ENCODE peak calls at places on chromosomes 3 and 15, in eight cellular contexts. One of them, this sample, is unnamed.

GRCh38 chr3:142027295-142027694 is 122.0 kb downstream of the TFDP2 start:
- DNase-seq in SK-N-DZ: no peak
- DNase-seq in iPS-NIHi11: no peak
- DNase-seq in activated T-cell treated with anti-CD3 and anti-CD28 coated beads for 24 hours: no peak
- DNase-seq in activated gamma-delta T cell treated with Interleukin-2 at 50 U/mL for 16 hours: no peak
- DNase-seq in psoas muscle: no peak
- DNase-seq in cardiac fibroblast: no peak
- DNase-seq in EL: no peak
- DNase-seq in this sample: no peak

GRCh38 chr3:122305818-122306621 is 19.0 kb upstream of the CSTA start:
- DNase-seq in EL: no peak
- DNase-seq in psoas muscle: no peak
- DNase-seq in activated gamma-delta T cell treated with Interleukin-2 at 50 U/mL for 16 hours: no peak
- DNase-seq in cardiac fibroblast: no peak
- DNase-seq in activated T-cell treated with anti-CD3 and anti-CD28 coated beads for 24 hours: no peak
- DNase-seq in iPS-NIHi11: peak; percentile 31
- DNase-seq in SK-N-DZ: no peak
- DNase-seq in this sample: no peak

GRCh38 chr15:36961956-36962355 is 138.4 kb downstream of the MEIS2 start:
- DNase-seq in activated T-cell treated with anti-CD3 and anti-CD28 coated beads for 24 hours: no peak
- DNase-seq in psoas muscle: no peak
- DNase-seq in activated gamma-delta T cell treated with Interleukin-2 at 50 U/mL for 16 hours: no peak
- DNase-seq in iPS-NIHi11: no peak
- DNase-seq in SK-N-DZ: no peak
- DNase-seq in EL: no peak
- DNase-seq in cardiac fibroblast: peak; percentile 27
- DNase-seq in this sample: no peak

GRCh38 chr15:67882487-67883227 is 42.8 kb upstream of the RNU6-1 start:
- DNase-seq in psoas muscle: no peak
- DNase-seq in SK-N-DZ: no peak
- DNase-seq in activated gamma-delta T cell treated with Interleukin-2 at 50 U/mL for 16 hours: no peak
- DNase-seq in activated T-cell treated with anti-CD3 and anti-CD28 coated beads for 24 hours: no peak
- DNase-seq in EL: no peak
- DNase-seq in cardiac fibroblast: no peak
- DNase-seq in iPS-NIHi11: no peak
- DNase-seq in this sample: no peak

GRCh38 chr3:178137206-178137605 is 399.0 kb upstream of the KCNMB2 start:
- DNase-seq in activated T-cell treated with anti-CD3 and anti-CD28 coated beads for 24 hours: no peak
- DNase-seq in psoas muscle: no peak
- DNase-seq in SK-N-DZ: no peak
- DNase-seq in activated gamma-delta T cell treated with Interleukin-2 at 50 U/mL for 16 hours: no peak
- DNase-seq in iPS-NIHi11: no peak
- DNase-seq in EL: no peak
- DNase-seq in cardiac fibroblast: peak; percentile 18
- DNase-seq in this sample: no peak

GRCh38 chr3:139456391-139456790 is 19.9 kb downstream of the RBP2 start:
- DNase-seq in SK-N-DZ: no peak
- DNase-seq in EL: no peak
- DNase-seq in activated T-cell treated with anti-CD3 and anti-CD28 coated beads for 24 hours: no peak
- DNase-seq in psoas muscle: no peak
- DNase-seq in activated gamma-delta T cell treated with Interleukin-2 at 50 U/mL for 16 hours: no peak
- DNase-seq in cardiac fibroblast: no peak
- DNase-seq in iPS-NIHi11: no peak
- DNase-seq in this sample: no peak

GRCh38 chr3:140019946-140020345 is 85.0 kb downstream of the CLSTN2 start:
- DNase-seq in activated T-cell treated with anti-CD3 and anti-CD28 coated beads for 24 hours: no peak
- DNase-seq in activated gamma-delta T cell treated with Interleukin-2 at 50 U/mL for 16 hours: no peak
- DNase-seq in EL: no peak
- DNase-seq in iPS-NIHi11: no peak
- DNase-seq in cardiac fibroblast: no peak
- DNase-seq in psoas muscle: no peak
- DNase-seq in SK-N-DZ: no peak
- DNase-seq in this sample: no peak

GRCh38 chr3:155282416-155283091 is 10.9 kb downstream of the STRIT1 start:
- DNase-seq in iPS-NIHi11: no peak
- DNase-seq in SK-N-DZ: no peak
- DNase-seq in cardiac fibroblast: peak; percentile 72
- DNase-seq in psoas muscle: no peak
- DNase-seq in activated gamma-delta T cell treated with Interleukin-2 at 50 U/mL for 16 hours: no peak
- DNase-seq in activated T-cell treated with anti-CD3 and anti-CD28 coated beads for 24 hours: no peak
- DNase-seq in EL: peak; percentile 30
- DNase-seq in this sample: no peak

GRCh38 chr3:129611446-129611800 is 4.9 kb upstream of the PLXND1 start:
- DNase-seq in activated gamma-delta T cell treated with Interleukin-2 at 50 U/mL for 16 hours: no peak
- DNase-seq in activated T-cell treated with anti-CD3 and anti-CD28 coated beads for 24 hours: no peak
- DNase-seq in cardiac fibroblast: no peak
- DNase-seq in EL: no peak
- DNase-seq in iPS-NIHi11: no peak
- DNase-seq in SK-N-DZ: no peak
- DNase-seq in psoas muscle: no peak
- DNase-seq in this sample: no peak

GRCh38 chr3:193552911-193553310 is 1.8 kb downstream of the ATP13A4 start:
- DNase-seq in activated T-cell treated with anti-CD3 and anti-CD28 coated beads for 24 hours: no peak
- DNase-seq in iPS-NIHi11: no peak
- DNase-seq in activated gamma-delta T cell treated with Interleukin-2 at 50 U/mL for 16 hours: no peak
- DNase-seq in psoas muscle: no peak
- DNase-seq in cardiac fibroblast: no peak
- DNase-seq in SK-N-DZ: no peak
- DNase-seq in EL: no peak
- DNase-seq in this sample: no peak

GRCh38 chr3:9553021-9553948 is at the start of gene LHFPL4:
- DNase-seq in cardiac fibroblast: no peak
- DNase-seq in iPS-NIHi11: peak; percentile 93
- DNase-seq in SK-N-DZ: no peak
- DNase-seq in activated T-cell treated with anti-CD3 and anti-CD28 coated beads for 24 hours: no peak
- DNase-seq in psoas muscle: no peak
- DNase-seq in activated gamma-delta T cell treated with Interleukin-2 at 50 U/mL for 16 hours: no peak
- DNase-seq in EL: no peak
- DNase-seq in this sample: no peak

GRCh38 chr3:151770941-151771340 is 37.2 kb downstream of the AADACL2 start:
- DNase-seq in cardiac fibroblast: peak; percentile 80
- DNase-seq in activated T-cell treated with anti-CD3 and anti-CD28 coated beads for 24 hours: no peak
- DNase-seq in iPS-NIHi11: peak; percentile 17
- DNase-seq in activated gamma-delta T cell treated with Interleukin-2 at 50 U/mL for 16 hours: no peak
- DNase-seq in SK-N-DZ: no peak
- DNase-seq in EL: no peak
- DNase-seq in psoas muscle: peak; percentile 65
- DNase-seq in this sample: peak; percentile 54

GRCh38 chr15:49621327-49622210 is 721 bp downstream of the DTWD1 start:
- DNase-seq in SK-N-DZ: peak; percentile 17
- DNase-seq in EL: peak; percentile 25
- DNase-seq in activated gamma-delta T cell treated with Interleukin-2 at 50 U/mL for 16 hours: no peak
- DNase-seq in activated T-cell treated with anti-CD3 and anti-CD28 coated beads for 24 hours: no peak
- DNase-seq in psoas muscle: no peak
- DNase-seq in cardiac fibroblast: peak; percentile 39
- DNase-seq in iPS-NIHi11: no peak
- DNase-seq in this sample: no peak

GRCh38 chr3:109902549-109902948 is 565.2 kb upstream of the DPPA4 start:
- DNase-seq in psoas muscle: no peak
- DNase-seq in cardiac fibroblast: no peak
- DNase-seq in EL: no peak
- DNase-seq in activated gamma-delta T cell treated with Interleukin-2 at 50 U/mL for 16 hours: no peak
- DNase-seq in activated T-cell treated with anti-CD3 and anti-CD28 coated beads for 24 hours: no peak
- DNase-seq in iPS-NIHi11: no peak
- DNase-seq in SK-N-DZ: no peak
- DNase-seq in this sample: no peak

GRCh38 chr15:49169880-49170597 is at the start of gene GALK2:
- DNase-seq in activated gamma-delta T cell treated with Interleukin-2 at 50 U/mL for 16 hours: peak; percentile 73
- DNase-seq in EL: peak; percentile 86
- DNase-seq in activated T-cell treated with anti-CD3 and anti-CD28 coated beads for 24 hours: peak; percentile 76
- DNase-seq in iPS-NIHi11: peak; percentile 90
- DNase-seq in cardiac fibroblast: peak; percentile 82
- DNase-seq in psoas muscle: peak; percentile 77
- DNase-seq in SK-N-DZ: peak; percentile 91
- DNase-seq in this sample: peak; percentile 81

GRCh38 chr3:127796751-127797150 is 25.6 kb downstream of the MGLL start:
- DNase-seq in psoas muscle: no peak
- DNase-seq in SK-N-DZ: no peak
- DNase-seq in activated gamma-delta T cell treated with Interleukin-2 at 50 U/mL for 16 hours: no peak
- DNase-seq in iPS-NIHi11: no peak
- DNase-seq in EL: no peak
- DNase-seq in cardiac fibroblast: no peak
- DNase-seq in activated T-cell treated with anti-CD3 and anti-CD28 coated beads for 24 hours: no peak
- DNase-seq in this sample: no peak

GRCh38 chr3:38560284-38560683 is 64.1 kb downstream of the EXOG start:
- DNase-seq in activated gamma-delta T cell treated with Interleukin-2 at 50 U/mL for 16 hours: no peak
- DNase-seq in EL: no peak
- DNase-seq in cardiac fibroblast: no peak
- DNase-seq in SK-N-DZ: no peak
- DNase-seq in iPS-NIHi11: no peak
- DNase-seq in activated T-cell treated with anti-CD3 and anti-CD28 coated beads for 24 hours: no peak
- DNase-seq in psoas muscle: no peak
- DNase-seq in this sample: no peak

GRCh38 chr3:17478673-17479072 is 263.8 kb downstream of the TBC1D5 start:
- DNase-seq in cardiac fibroblast: peak; percentile 93
- DNase-seq in EL: peak; percentile 61
- DNase-seq in iPS-NIHi11: no peak
- DNase-seq in SK-N-DZ: no peak
- DNase-seq in activated T-cell treated with anti-CD3 and anti-CD28 coated beads for 24 hours: no peak
- DNase-seq in activated gamma-delta T cell treated with Interleukin-2 at 50 U/mL for 16 hours: no peak
- DNase-seq in psoas muscle: no peak
- DNase-seq in this sample: peak; percentile 40

GRCh38 chr3:193982258-193982659 is 153.7 kb upstream of the HES1 start:
- DNase-seq in iPS-NIHi11: no peak
- DNase-seq in SK-N-DZ: no peak
- DNase-seq in psoas muscle: peak; percentile 83
- DNase-seq in activated T-cell treated with anti-CD3 and anti-CD28 coated beads for 24 hours: no peak
- DNase-seq in activated gamma-delta T cell treated with Interleukin-2 at 50 U/mL for 16 hours: no peak
- DNase-seq in cardiac fibroblast: peak; percentile 38
- DNase-seq in EL: no peak
- DNase-seq in this sample: peak; percentile 83

GRCh38 chr3:74302959-74303358 is 311.5 kb downstream of the CNTN3 start:
- DNase-seq in SK-N-DZ: no peak
- DNase-seq in iPS-NIHi11: no peak
- DNase-seq in activated T-cell treated with anti-CD3 and anti-CD28 coated beads for 24 hours: no peak
- DNase-seq in psoas muscle: no peak
- DNase-seq in cardiac fibroblast: no peak
- DNase-seq in activated gamma-delta T cell treated with Interleukin-2 at 50 U/mL for 16 hours: no peak
- DNase-seq in EL: no peak
- DNase-seq in this sample: no peak

GRCh38 chr15:58473720-58474119 is 41.9 kb downstream of the LIPC start:
- DNase-seq in EL: peak; percentile 74
- DNase-seq in iPS-NIHi11: no peak
- DNase-seq in psoas muscle: no peak
- DNase-seq in SK-N-DZ: no peak
- DNase-seq in activated T-cell treated with anti-CD3 and anti-CD28 coated beads for 24 hours: no peak
- DNase-seq in cardiac fibroblast: peak; percentile 90
- DNase-seq in activated gamma-delta T cell treated with Interleukin-2 at 50 U/mL for 16 hours: no peak
- DNase-seq in this sample: peak; percentile 90

GRCh38 chr3:20225769-20226168 is 39.8 kb upstream of the SGO1 start:
- DNase-seq in SK-N-DZ: peak; percentile 64
- DNase-seq in activated T-cell treated with anti-CD3 and anti-CD28 coated beads for 24 hours: no peak
- DNase-seq in EL: peak; percentile 29
- DNase-seq in psoas muscle: no peak
- DNase-seq in activated gamma-delta T cell treated with Interleukin-2 at 50 U/mL for 16 hours: no peak
- DNase-seq in iPS-NIHi11: peak; percentile 14
- DNase-seq in cardiac fibroblast: peak; percentile 52
- DNase-seq in this sample: peak; percentile 71

GRCh38 chr3:70990190-70990589 is 593.3 kb downstream of the FOXP1 start:
- DNase-seq in iPS-NIHi11: no peak
- DNase-seq in activated gamma-delta T cell treated with Interleukin-2 at 50 U/mL for 16 hours: no peak
- DNase-seq in cardiac fibroblast: no peak
- DNase-seq in psoas muscle: no peak
- DNase-seq in EL: peak; percentile 38
- DNase-seq in activated T-cell treated with anti-CD3 and anti-CD28 coated beads for 24 hours: no peak
- DNase-seq in SK-N-DZ: no peak
- DNase-seq in this sample: peak; percentile 6

GRCh38 chr3:155024006-155024638 is 56.0 kb upstream of the MME start:
- DNase-seq in activated T-cell treated with anti-CD3 and anti-CD28 coated beads for 24 hours: no peak
- DNase-seq in SK-N-DZ: no peak
- DNase-seq in cardiac fibroblast: peak; percentile 62
- DNase-seq in psoas muscle: no peak
- DNase-seq in iPS-NIHi11: no peak
- DNase-seq in activated gamma-delta T cell treated with Interleukin-2 at 50 U/mL for 16 hours: no peak
- DNase-seq in EL: peak; percentile 83
- DNase-seq in this sample: peak; percentile 69

GRCh38 chr3:69059688-69060087 is 7.6 kb upstream of the TMF1 start:
- DNase-seq in cardiac fibroblast: no peak
- DNase-seq in psoas muscle: no peak
- DNase-seq in SK-N-DZ: no peak
- DNase-seq in EL: no peak
- DNase-seq in iPS-NIHi11: no peak
- DNase-seq in activated T-cell treated with anti-CD3 and anti-CD28 coated beads for 24 hours: no peak
- DNase-seq in activated gamma-delta T cell treated with Interleukin-2 at 50 U/mL for 16 hours: no peak
- DNase-seq in this sample: no peak

GRCh38 chr3:139434764-139435291 is 41.5 kb downstream of the RBP2 start:
- DNase-seq in SK-N-DZ: no peak
- DNase-seq in EL: peak; percentile 7
- DNase-seq in activated gamma-delta T cell treated with Interleukin-2 at 50 U/mL for 16 hours: no peak
- DNase-seq in iPS-NIHi11: no peak
- DNase-seq in psoas muscle: no peak
- DNase-seq in activated T-cell treated with anti-CD3 and anti-CD28 coated beads for 24 hours: no peak
- DNase-seq in cardiac fibroblast: peak; percentile 83
- DNase-seq in this sample: peak; percentile 42

This sample was measured in A172.